ENCODE peak calls at places on chromosomes 6 and 20, in eight cellular contexts. A is NAMALWA; U is cardiac septum; W is HL-60; Q is effector CD4-positive, alpha-beta T cell; Y is breast epithelium; F is activated CD8-positive, alpha-beta memory T cell treated with anti-CD3 and anti-CD28 coated beads, Interleukin-2, amount 50 U/mL, for 4 hours; V is germinal center. D is an unnamed sample.

GRCh38 chr6:15048367-15048766 is 197.5 kb upstream of the JARID2 start:
- DNase-seq in Q (no peak), A (peak; percentile 11), W (no peak), U (no peak), V (no peak), F (no peak), Y (no peak), D (no peak)

GRCh38 chr6:24329022-24329421 is 28.8 kb downstream of the DCDC2 start:
- DNase-seq in F (no peak), Y (no peak), U (no peak), W (no peak), A (no peak), V (no peak), Q (no peak), D (no peak)

GRCh38 chr20:61886721-61887658 is 178.7 kb downstream of the TAF4 start:
- DNase-seq in F (no peak), Q (no peak), W (peak; percentile 40), A (peak; percentile 74), Y (no peak), V (peak; percentile 41), U (no peak), D (no peak)

GRCh38 chr6:85460951-85461805 is 11.3 kb downstream of the NT5E start:
- DNase-seq in Y (no peak), U (no peak), A (peak; percentile 21), Q (no peak), W (peak; percentile 32), F (peak; percentile 54), V (no peak), D (no peak)

GRCh38 chr6:89281779-89282246 is 33.3 kb downstream of the GABRR2 start:
- DNase-seq in U (peak; percentile 84), V (peak; percentile 87), A (peak; percentile 83), Y (no peak), W (peak; percentile 88), F (no peak), Q (peak; percentile 21), D (no peak)

GRCh38 chr20:48718914-48719578 is 108.8 kb downstream of the PREX1 start:
- DNase-seq in Q (no peak), W (no peak), U (no peak), Y (no peak), V (no peak), F (peak; percentile 48), A (no peak), D (no peak)

GRCh38 chr6:47752801-47753200 is 29.0 kb upstream of the OPN5 start:
- DNase-seq in V (no peak), F (no peak), A (no peak), W (no peak), Q (no peak), U (no peak), Y (no peak), D (no peak)

GRCh38 chr6:123598011-123598410 is 38.7 kb downstream of the TRDN start:
- DNase-seq in V (no peak), F (no peak), W (no peak), Y (no peak), A (no peak), U (no peak), Q (no peak), D (no peak)

GRCh38 chr6:121436172-121436965 is 923 bp downstream of the GJA1 start:
- DNase-seq in Y (no peak), V (no peak), Q (no peak), U (no peak), F (no peak), W (no peak), A (no peak), D (no peak)

GRCh38 chr20:58312836-58313235 is 3.3 kb downstream of the RAB22A start:
- DNase-seq in Q (no peak), A (no peak), Y (no peak), V (no peak), U (no peak), W (no peak), F (no peak), D (no peak)

GRCh38 chr6:63802606-63803206 is 167.1 kb downstream of the PHF3 start:
- DNase-seq in V (no peak), W (peak; percentile 7), Q (no peak), U (no peak), Y (no peak), F (no peak), A (peak; percentile 51), D (no peak)

GRCh38 chr6:24464253-24465038 is 24.9 kb downstream of the GPLD1 start:
- DNase-seq in Q (no peak), V (no peak), U (no peak), A (no peak), F (no peak), Y (no peak), W (no peak), D (no peak)

GRCh38 chr20:47196091-47197081 is 160.1 kb downstream of the ZMYND8 start:
- DNase-seq in W (peak; percentile 75), U (peak; percentile 86), Y (peak; percentile 72), Q (peak; percentile 61), A (peak; percentile 86), V (peak; percentile 86), F (peak; percentile 60), D (no peak)

GRCh38 chr6:108594640-108595039 is 33.9 kb downstream of the FOXO3 start:
- DNase-seq in Q (no peak), V (no peak), Y (no peak), F (no peak), U (no peak), A (no peak), W (no peak), D (peak; percentile 30)

GRCh38 chr20:34744847-34745246 is 40.7 kb downstream of the TP53INP2 start:
- DNase-seq in A (no peak), F (no peak), V (no peak), W (no peak), Y (no peak), Q (no peak), U (no peak), D (no peak)

GRCh38 chr20:58306421-58307261 is 2.9 kb upstream of the RAB22A start:
- DNase-seq in F (peak; percentile 63), A (peak; percentile 96), U (no peak), V (peak; percentile 52), Q (peak; percentile 74), W (peak; percentile 79), Y (no peak), D (no peak)

GRCh38 chr20:44745560-44746366 is at the start of gene KCNK15:
- DNase-seq in Y (no peak), V (peak; percentile 45), Q (peak; percentile 10), F (peak; percentile 47), W (peak; percentile 34), A (no peak), U (no peak), D (no peak)

GRCh38 chr6:21597706-21598273 is 4.2 kb downstream of the SOX4 start:
- DNase-seq in W (no peak), V (peak; percentile 6), Q (no peak), A (peak; percentile 58), U (no peak), F (no peak), Y (no peak), D (no peak)

GRCh38 chr6:12813321-12813720 is 96.8 kb downstream of the PHACTR1 start:
- DNase-seq in W (no peak), Q (no peak), Y (no peak), V (no peak), F (no peak), U (no peak), A (no peak), D (no peak)

GRCh38 chr6:13063300-13063918 is 264.9 kb downstream of the TBC1D7 start:
- DNase-seq in F (no peak), Y (no peak), V (no peak), Q (no peak), A (no peak), W (no peak), U (no peak), D (no peak)

GRCh38 chr6:84762941-84763396 is 1.4 kb downstream of the TBX18 start:
- DNase-seq in U (no peak), Y (no peak), V (no peak), A (no peak), Q (no peak), F (no peak), W (no peak), D (no peak)

GRCh38 chr6:57123111-57123510 is 33.1 kb downstream of the ZNF451 start:
- DNase-seq in A (no peak), W (no peak), Q (no peak), F (no peak), V (no peak), Y (no peak), U (no peak), D (no peak)

GRCh38 chr6:63245420-63245819 is 34.2 kb downstream of the FKBP1C start:
- DNase-seq in V (no peak), A (no peak), W (no peak), Y (no peak), U (no peak), Q (no peak), F (no peak), D (no peak)

GRCh38 chr6:28940859-28941680 is 17.3 kb upstream of the TRIM27 start:
- DNase-seq in U (peak; percentile 78), W (peak; percentile 79), Y (no peak), A (peak; percentile 96), V (peak; percentile 19), Q (peak; percentile 61), F (peak; percentile 65), D (peak; percentile 32)

GRCh38 chr20:51190783-51191180 is 167.9 kb upstream of the KCNG1 start:
- DNase-seq in A (no peak), Y (no peak), F (no peak), W (no peak), U (no peak), Q (no peak), V (no peak), D (no peak)

GRCh38 chr20:48787861-48788375 is 39.9 kb downstream of the PREX1 start:
- DNase-seq in Y (no peak), A (peak; percentile 33), U (no peak), F (no peak), Q (no peak), W (peak; percentile 87), V (no peak), D (no peak)

GRCh38 chr6:25012657-25013056 is 76.9 kb upstream of the RIPOR2 start:
- DNase-seq in U (no peak), W (no peak), Y (no peak), V (no peak), Q (no peak), A (no peak), F (no peak), D (no peak)

GRCh38 chr6:138349891-138350290 is 27.8 kb upstream of the SMIM28 start:
- DNase-seq in Q (no peak), V (no peak), W (no peak), A (no peak), Y (no peak), F (no peak), U (no peak), D (no peak)

GRCh38 chr20:50418890-50419642 is 91.1 kb upstream of the PTPN1 start:
- DNase-seq in A (no peak), U (no peak), F (no peak), Q (no peak), V (no peak), W (peak; percentile 37), Y (no peak), D (no peak)

GRCh38 chr6:100620085-100620484 is 155.4 kb upstream of the SIM1 start:
- DNase-seq in W (no peak), V (no peak), U (no peak), F (no peak), Q (no peak), A (no peak), Y (no peak), D (no peak)

D was measured in thoracic aorta.